ENCODE peak calls at places on chromosomes 6 and 20, in six cellular contexts. S is left lung, T is pancreas, Z is spleen, X is left ventricle myocardium inferior, O is psoas muscle. D is an unnamed sample.

GRCh38 chr6:53309059-53309896 is 39.5 kb downstream of the ELOVL5 start:
- DNase-seq in S (no peak), T (no peak), Z (no peak), X (no peak), O (no peak), D (peak; percentile 62)

GRCh38 chr6:84193140-84193708 is 34.2 kb downstream of the CEP162 start:
- DNase-seq in S (no peak), T (no peak), Z (no peak), X (no peak), O (no peak), D (no peak)

GRCh38 chr20:4087923-4088322 is 72.6 kb upstream of the RNF24 start:
- DNase-seq in S (no peak), T (no peak), Z (no peak), X (no peak), O (no peak), D (no peak)

GRCh38 chr6:169950558-169950957 is 199.1 kb downstream of the ERMARD start:
- DNase-seq in S (no peak), T (no peak), Z (no peak), X (no peak), O (no peak), D (peak; percentile 16)

GRCh38 chr6:109918227-109918626 is 59.9 kb upstream of the GPR6 start:
- DNase-seq in S (no peak), T (no peak), Z (no peak), X (no peak), O (no peak), D (no peak)

GRCh38 chr6:32941412-32941784 is 570 bp upstream of the HLA-DMB start:
- DNase-seq in S (no peak), T (no peak), Z (no peak), X (no peak), O (no peak), D (peak; percentile 69)

GRCh38 chr6:161486903-161487531 is 213.2 kb upstream of the AGPAT4 start:
- DNase-seq in S (no peak), T (no peak), Z (no peak), X (no peak), O (no peak), D (no peak)

GRCh38 chr6:155041781-155042279 is 46.7 kb downstream of the TIAM2 start:
- DNase-seq in S (no peak), T (no peak), Z (no peak), X (no peak), O (no peak), D (no peak)

GRCh38 chr6:134678436-134678889 is 271.4 kb downstream of the ALDH8A1 start:
- DNase-seq in S (no peak), T (peak; percentile 64), Z (no peak), X (peak; percentile 62), O (no peak), D (no peak)

GRCh38 chr20:42740191-42740870 is 449.4 kb downstream of the PTPRT start:
- DNase-seq in S (no peak), T (no peak), Z (no peak), X (peak; percentile 35), O (no peak), D (no peak)

GRCh38 chr6:42140051-42140450 is 2.4 kb downstream of the C6orf132 start:
- DNase-seq in S (no peak), T (peak; percentile 54), Z (peak; percentile 78), X (no peak), O (peak; percentile 21), D (no peak)

GRCh38 chr20:9570612-9571011 is 56.2 kb downstream of the LAMP5 start:
- DNase-seq in S (no peak), T (no peak), Z (no peak), X (no peak), O (no peak), D (no peak)

GRCh38 chr6:160974304-160974771 is 17.2 kb upstream of the MAP3K4 start:
- DNase-seq in S (no peak), T (peak; percentile 56), Z (no peak), X (peak; percentile 62), O (peak; percentile 41), D (no peak)

GRCh38 chr6:32148722-32149576 is 2.8 kb downstream of the PRRT1 start:
- DNase-seq in S (peak; percentile 87), T (peak; percentile 82), Z (peak; percentile 85), X (no peak), O (peak; percentile 61), D (peak; percentile 72)

GRCh38 chr6:67888886-67889681 is 746.0 kb upstream of the ADGRB3 start:
- DNase-seq in S (peak; percentile 26), T (no peak), Z (no peak), X (no peak), O (no peak), D (no peak)

GRCh38 chr6:38806833-38807232 is 91.7 kb downstream of the DNAH8 start:
- DNase-seq in S (no peak), T (no peak), Z (no peak), X (no peak), O (no peak), D (no peak)

GRCh38 chr6:44049989-44050871 is 77.0 kb downstream of the MRPL14 start:
- DNase-seq in S (no peak), T (no peak), Z (peak; percentile 20), X (no peak), O (no peak), D (no peak)

GRCh38 chr6:28408076-28408802 is 8.7 kb upstream of the ZSCAN12 start:
- DNase-seq in S (no peak), T (no peak), Z (no peak), X (no peak), O (no peak), D (no peak)

GRCh38 chr20:62603021-62603906 is 39.0 kb upstream of the SLCO4A1 start:
- DNase-seq in S (peak; percentile 95), T (peak; percentile 87), Z (peak; percentile 94), X (peak; percentile 59), O (peak; percentile 70), D (peak; percentile 65)

GRCh38 chr6:74578339-74578738 is 627.5 kb downstream of the COL12A1 start:
- DNase-seq in S (no peak), T (no peak), Z (no peak), X (no peak), O (no peak), D (no peak)

GRCh38 chr20:1357921-1358671 is 29.2 kb upstream of the SDCBP2 start:
- DNase-seq in S (no peak), T (no peak), Z (no peak), X (no peak), O (no peak), D (no peak)

GRCh38 chr20:25059866-25060465 is 2.0 kb upstream of the ACSS1 start:
- DNase-seq in S (no peak), T (no peak), Z (peak; percentile 75), X (no peak), O (no peak), D (no peak)

GRCh38 chr20:25058051-25058796 is at the start of gene ACSS1:
- DNase-seq in S (peak; percentile 92), T (peak; percentile 75), Z (peak; percentile 96), X (peak; percentile 82), O (peak; percentile 67), D (peak; percentile 74)

GRCh38 chr20:25059487-25059820 is 1.5 kb upstream of the ACSS1 start:
- DNase-seq in S (no peak), T (no peak), Z (peak; percentile 51), X (no peak), O (no peak), D (no peak)

GRCh38 chr20:25057234-25058050 is 497 bp downstream of the ACSS1 start:
- DNase-seq in S (peak; percentile 94), T (peak; percentile 85), Z (peak; percentile 94), X (peak; percentile 83), O (peak; percentile 74), D (peak; percentile 81)

DNA sequence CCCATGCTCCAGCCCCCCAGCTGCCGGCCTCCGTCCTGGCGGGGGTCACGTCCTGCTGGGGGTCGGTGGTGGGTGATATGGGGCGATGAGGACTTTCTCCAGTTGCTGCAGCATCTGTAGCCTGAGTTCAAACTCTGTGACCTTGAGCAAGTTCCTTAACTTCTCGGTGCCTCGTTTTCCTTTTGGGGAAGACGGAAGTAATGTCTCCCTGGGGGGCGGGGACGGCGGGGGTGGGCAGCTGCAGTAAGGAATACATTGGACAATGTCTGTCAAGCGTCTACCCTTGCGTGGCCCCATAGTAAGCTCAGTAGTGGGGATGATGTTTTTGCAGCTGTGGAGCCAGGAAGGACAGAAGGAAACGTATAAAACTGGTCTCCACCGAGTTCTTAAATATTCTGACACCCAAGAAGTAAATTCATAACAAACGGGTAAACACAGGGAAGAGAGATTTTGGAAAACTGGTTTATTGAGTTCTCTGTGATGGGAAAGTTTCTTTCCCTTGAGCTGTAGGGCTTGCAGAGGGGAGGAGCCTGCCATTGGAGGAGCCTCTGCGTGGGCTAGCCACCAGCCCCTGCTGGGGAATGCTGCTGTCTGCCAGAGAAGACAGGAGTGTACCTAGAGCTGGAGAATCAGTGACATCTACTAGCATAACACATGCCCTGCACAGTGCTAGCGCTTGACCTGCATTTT is 1.0 kb upstream of the ACSS1 start:
- DNase-seq in S (no peak), T (no peak), Z (peak; percentile 77), X (peak; percentile 56), O (no peak), D (no peak)
- H3K4me1 ChIP-seq in S (peaks cover 24% of the 10 kb centered on the region), T (peaks cover 27% of the 10 kb centered on the region), Z (peaks cover 47% of the 10 kb centered on the region), X (peaks cover 53% of the 10 kb centered on the region), O (peaks cover 33% of the 10 kb centered on the region), D (peaks cover 43% of the 10 kb centered on the region)

DNA sequence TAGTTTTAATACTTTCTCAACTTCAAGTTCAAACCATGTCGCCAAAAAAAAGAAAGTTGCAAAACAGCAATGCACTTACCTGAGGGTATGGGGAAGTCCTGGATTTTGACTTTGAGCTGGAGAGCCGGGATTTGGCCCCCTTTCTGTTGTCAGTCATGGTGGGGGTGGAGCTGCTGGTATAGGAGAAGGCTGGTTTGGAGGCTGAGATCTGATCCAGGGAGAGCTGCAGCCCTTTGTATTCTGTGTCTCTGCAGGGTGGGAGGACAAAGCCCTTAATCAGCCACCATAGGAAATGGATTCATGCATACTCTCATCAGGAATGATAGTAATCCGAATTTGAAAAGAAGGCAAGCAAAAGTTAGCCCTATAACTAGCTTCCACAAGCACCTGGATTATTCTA is 44.0 kb downstream of the SIM1 start:
- DNase-seq in S (no peak), T (no peak), Z (no peak), X (no peak), O (no peak), D (no peak)
- H3K4me3 ChIP-seq in S (no peak overlapping the region), T (no peak overlapping the region), Z (no peak overlapping the region), X (no peak overlapping the region), O (no peak overlapping the region), D (no peak overlapping the region)

GRCh38 chr6:7580537-7580926 is 9.5 kb upstream of the SNRNP48 start:
- DNase-seq in S (no peak), T (no peak), Z (no peak), X (no peak), O (no peak), D (no peak)
- H3K36me3 ChIP-seq in S (peaks cover 3% of the 10 kb centered on the region), T (peaks cover 98% of the 10 kb centered on the region), Z (peaks cover 7% of the 10 kb centered on the region), X (peaks cover 56% of the 10 kb centered on the region), O (no peaks in the 10 kb centered on the region), D (no peaks in the 10 kb centered on the region)

DNA sequence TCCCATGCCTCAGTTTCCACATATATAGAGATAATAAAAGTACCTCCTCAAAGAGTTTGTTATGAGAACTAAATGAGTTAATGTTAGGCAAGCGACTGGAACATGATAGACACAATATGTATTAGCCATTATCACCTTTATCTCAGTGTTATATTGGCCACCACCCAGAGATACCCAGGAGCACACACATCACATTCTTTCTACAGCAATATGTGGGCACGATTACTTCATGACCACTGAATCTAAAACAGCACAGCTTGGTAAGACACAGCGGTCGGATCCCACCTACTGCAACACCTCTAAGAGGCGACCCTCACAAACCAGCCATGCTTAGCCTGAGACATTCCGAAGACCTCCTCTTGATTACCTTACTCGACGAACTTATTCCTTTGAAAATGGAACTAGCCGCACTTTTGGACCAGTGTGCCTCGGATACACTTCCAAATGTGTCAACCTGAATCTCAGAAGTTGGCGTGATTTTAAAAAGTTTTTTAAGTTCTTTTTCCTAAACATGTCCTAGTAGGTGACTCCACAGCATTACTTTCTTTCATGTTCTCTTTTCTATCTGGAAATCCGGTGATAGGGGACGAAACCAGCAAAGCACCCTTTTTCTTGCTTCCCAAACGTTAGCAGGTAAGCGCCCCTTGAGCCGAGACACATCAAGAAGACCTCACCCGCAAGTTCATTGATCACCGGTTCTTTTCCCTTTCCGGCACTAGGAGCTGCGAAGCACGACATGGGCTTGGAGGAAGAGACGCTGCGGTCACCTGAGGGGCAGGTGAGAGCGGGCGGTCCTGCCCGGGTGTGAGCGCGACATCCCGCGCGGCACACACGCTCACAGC is 923 bp downstream of the GMDS start:
- DNase-seq in S (no peak), T (no peak), Z (no peak), X (no peak), O (no peak), D (no peak)
- H3K4me1 ChIP-seq in S (peaks cover 5% of the 10 kb centered on the region), T (peaks cover 15% of the 10 kb centered on the region), Z (peaks cover 40% of the 10 kb centered on the region), X (peaks cover 30% of the 10 kb centered on the region), O (peaks cover 8% of the 10 kb centered on the region), D (peaks cover 24% of the 10 kb centered on the region)

D was measured in CD8-positive, alpha-beta T cell.